ENCODE peak calls at places on chromosomes 7 and 10, in six cellular contexts. K is GM12865, Q is GM23338, B is keratinocyte, O is H9, H is endothelial cell. P is an unnamed sample.

GRCh38 chr10:59240581-59241183 is 64.2 kb downstream of the PHYHIPL start:
- DNase-seq in H (peak; percentile 38), B (no peak), K (peak; percentile 44), Q (peak; percentile 66), O (no peak), P (no peak)

GRCh38 chr7:26165950-26166680 is 14.1 kb downstream of the NFE2L3 start:
- DNase-seq in K (no peak), Q (no peak), B (no peak), H (no peak), O (no peak), P (no peak)

GRCh38 chr10:114629824-114630430 is 28.1 kb downstream of the ABLIM1 start:
- DNase-seq in H (no peak), O (no peak), Q (no peak), B (no peak), K (no peak), P (no peak)

GRCh38 chr7:47327698-47328391 is 254.1 kb downstream of the TNS3 start:
- DNase-seq in O (peak; percentile 91), B (no peak), K (no peak), H (peak; percentile 61), Q (peak; percentile 92), P (no peak)

GRCh38 chr7:158165711-158166110 is 421.9 kb downstream of the PTPRN2 start:
- DNase-seq in Q (no peak), K (no peak), B (no peak), O (no peak), H (no peak), P (no peak)

GRCh38 chr7:130490287-130490686 is 1.6 kb upstream of the MEST start:
- DNase-seq in B (no peak), K (no peak), Q (peak; percentile 88), H (peak; percentile 27), O (peak; percentile 47), P (no peak)

GRCh38 chr7:33776791-33777190 is 128.5 kb upstream of the BMPER start:
- DNase-seq in B (no peak), K (no peak), Q (no peak), O (no peak), H (no peak), P (no peak)

GRCh38 chr10:101576229-101576863 is 11.7 kb downstream of the POLL start:
- DNase-seq in O (no peak), K (no peak), B (no peak), Q (no peak), H (no peak), P (no peak)

GRCh38 chr10:4498763-4499251 is 327.2 kb upstream of the AKR1E2 start:
- DNase-seq in H (no peak), Q (no peak), K (no peak), O (no peak), B (no peak), P (no peak)

GRCh38 chr7:25857376-25858067 is 294.5 kb upstream of the NFE2L3 start:
- DNase-seq in B (no peak), Q (peak; percentile 84), H (peak; percentile 48), O (peak; percentile 77), K (peak; percentile 49), P (no peak)

GRCh38 chr10:118337356-118337755 is 4.8 kb downstream of the FAM204A start:
- DNase-seq in K (no peak), O (no peak), Q (no peak), B (no peak), H (no peak), P (no peak)

GRCh38 chr7:35185908-35186731 is 67.8 kb downstream of the TBX20 start:
- DNase-seq in Q (peak; percentile 64), O (peak; percentile 74), H (peak; percentile 51), B (no peak), K (no peak), P (peak; percentile 30)

GRCh38 chr7:103704701-103705100 is 258.7 kb upstream of the SLC26A5 start:
- DNase-seq in O (no peak), K (no peak), Q (no peak), H (no peak), B (no peak), P (no peak)

GRCh38 chr10:12780634-12781601 is 220.6 kb downstream of the CCDC3 start:
- DNase-seq in Q (no peak), B (no peak), O (no peak), H (no peak), K (no peak), P (peak; percentile 43)

GRCh38 chr10:24929904-24930303 is 22.5 kb downstream of the PRTFDC1 start:
- DNase-seq in Q (no peak), O (no peak), B (no peak), H (no peak), K (no peak), P (no peak)

GRCh38 chr10:131727612-131728011 is 173.2 kb upstream of the PPP2R2D start:
- DNase-seq in B (no peak), H (no peak), K (no peak), Q (no peak), O (peak; percentile 21), P (no peak)

GRCh38 chr7:2730846-2731770 is 43.1 kb downstream of the AMZ1 start:
- DNase-seq in Q (no peak), H (no peak), K (no peak), B (no peak), O (peak; percentile 20), P (peak; percentile 0)

GRCh38 chr7:34260282-34260681 is 354.9 kb downstream of the BMPER start:
- DNase-seq in B (peak; percentile 26), H (no peak), O (no peak), Q (no peak), K (no peak), P (no peak)

GRCh38 chr10:117322258-117322657 is 53.0 kb downstream of the PDZD8 start:
- DNase-seq in H (no peak), O (no peak), B (no peak), K (no peak), Q (no peak), P (no peak)

GRCh38 chr7:67771840-67772605 is 775.4 kb downstream of the TYW1 start:
- DNase-seq in B (no peak), Q (no peak), H (no peak), O (no peak), K (no peak), P (no peak)

GRCh38 chr7:133853706-133854276 is 273.3 kb upstream of the LRGUK start:
- DNase-seq in K (peak; percentile 63), B (peak; percentile 95), H (peak; percentile 34), Q (peak; percentile 89), O (peak; percentile 63), P (peak; percentile 37)

GRCh38 chr10:33248638-33249037 is 85.8 kb downstream of the NRP1 start:
- DNase-seq in B (no peak), H (no peak), K (peak; percentile 9), Q (no peak), O (no peak), P (peak; percentile 42)

GRCh38 chr7:1807821-1808600 is 137.9 kb downstream of the ELFN1 start:
- DNase-seq in H (no peak), K (no peak), O (no peak), B (no peak), Q (no peak), P (no peak)

GRCh38 chr7:120550494-120551048 is 277.6 kb downstream of the KCND2 start:
- DNase-seq in H (no peak), Q (peak; percentile 33), O (no peak), B (no peak), K (peak; percentile 38), P (no peak)

GRCh38 chr10:96417432-96417831 is 58.6 kb upstream of the OPALIN start:
- DNase-seq in B (no peak), H (no peak), K (peak; percentile 56), Q (peak; percentile 49), O (peak; percentile 76), P (no peak)

GRCh38 chr7:22782616-22783232 is 39.9 kb downstream of the TOMM7 start:
- DNase-seq in H (peak; percentile 73), K (peak; percentile 83), B (peak; percentile 26), Q (peak; percentile 84), O (peak; percentile 77), P (peak; percentile 88)

GRCh38 chr10:109975251-109975650 is 32.5 kb upstream of the ADD3 start:
- DNase-seq in B (no peak), Q (no peak), K (no peak), O (no peak), H (no peak), P (no peak)

GRCh38 chr7:50504646-50505546 is 54.7 kb upstream of the FIGNL1 start:
- DNase-seq in H (no peak), K (no peak), B (no peak), O (no peak), Q (no peak), P (no peak)

GRCh38 chr10:59382831-59383295 is 20.5 kb upstream of the FAM13C start:
- DNase-seq in H (no peak), O (no peak), B (no peak), K (no peak), Q (no peak), P (no peak)

GRCh38 chr10:48490576-48491345 is 114.1 kb downstream of the ARHGAP22 start:
- DNase-seq in H (no peak), B (no peak), K (no peak), Q (no peak), O (no peak), P (no peak)

GRCh38 chr7:44767912-44768662 is 19.4 kb downstream of the ZMIZ2 start:
- DNase-seq in H (no peak), K (peak; percentile 62), Q (no peak), B (no peak), O (no peak), P (no peak)

GRCh38 chr10:124565565-124566221 is 104.1 kb downstream of the LHPP start:
- DNase-seq in K (peak; percentile 18), H (peak; percentile 54), O (peak; percentile 87), B (no peak), Q (peak; percentile 89), P (peak; percentile 25)

GRCh38 chr7:91264083-91264923 is at the start of gene FZD1:
- DNase-seq in O (peak; percentile 98), B (no peak), H (peak; percentile 94), K (peak; percentile 97), Q (peak; percentile 98), P (peak; percentile 73)
- TF ChIP-seq CTCF in O (peak; percentile 23), B (no peak), H (no peak), K (no peak), Q (no peak), P (no peak)

GRCh38 chr10:35327770-35328403 is 8.4 kb upstream of the CCNY start:
- DNase-seq in H (no peak), B (no peak), Q (peak; percentile 25), K (no peak), O (no peak), P (no peak)
- TF ChIP-seq CTCF in H (no peak), B (no peak), Q (peak; percentile 29), K (no peak), O (peak; percentile 20), P (no peak)

GRCh38 chr10:34522542-34522941 is 292.6 kb downstream of the PARD3 start:
- DNase-seq in O (no peak), K (peak; percentile 63), Q (peak; percentile 55), H (no peak), B (no peak), P (no peak)
- TF ChIP-seq CTCF in O (peak; percentile 57), K (peak; percentile 64), Q (peak; percentile 53), H (no peak), B (peak; percentile 25), P (peak; percentile 12)

GRCh38 chr10:83915801-83916200 is 223.5 kb upstream of the GHITM start:
- DNase-seq in B (no peak), H (no peak), Q (no peak), O (no peak), K (no peak), P (no peak)

GRCh38 chr10:83919187-83919586 is 220.1 kb upstream of the GHITM start:
- DNase-seq in H (no peak), O (no peak), Q (no peak), B (no peak), K (no peak), P (no peak)

GRCh38 chr10:83922246-83922860 is 217.0 kb upstream of the GHITM start:
- DNase-seq in H (no peak), K (no peak), O (no peak), B (no peak), Q (no peak), P (no peak)

GRCh38 chr10:83917519-83918506 is 221.5 kb upstream of the GHITM start:
- DNase-seq in B (no peak), O (peak; percentile 63), H (no peak), K (peak; percentile 71), Q (peak; percentile 78), P (peak; percentile 16)
- TF ChIP-seq CTCF in B (peak; percentile 11), O (peak; percentile 64), H (no peak), K (peak; percentile 39), Q (peak; percentile 57), P (peak; percentile 21)